ENCODE peak calls at places on chromosome 6, in six cellular contexts. U is right cardiac atrium, X is HCT116, R is lower lobe of right lung, V is IMR-90, B is adrenal gland. L is an unnamed sample.

GRCh38 chr6:85429346-85429745 is 20.5 kb upstream of the NT5E start:
- DNase-seq in U (no peak), X (no peak), R (no peak), V (no peak), B (no peak), L (no peak)

GRCh38 chr6:32369678-32370077 is 2.0 kb downstream of the TSBP1 start:
- DNase-seq in U (no peak), X (peak; percentile 66), R (no peak), V (peak; percentile 86), B (no peak), L (no peak)

GRCh38 chr6:93407186-93407585 is 12.2 kb downstream of the EPHA7 start:
- DNase-seq in U (no peak), X (no peak), R (no peak), V (no peak), B (no peak), L (no peak)

GRCh38 chr6:154792761-154793160 is 59.5 kb downstream of the SCAF8 start:
- DNase-seq in U (no peak), X (no peak), R (no peak), V (peak; percentile 12), B (no peak), L (no peak)

GRCh38 chr6:93567164-93567563 is 147.8 kb upstream of the EPHA7 start:
- DNase-seq in U (no peak), X (no peak), R (no peak), V (no peak), B (no peak), L (no peak)

GRCh38 chr6:135851442-135852271 is at the start of gene PDE7B:
- DNase-seq in U (peak; percentile 88), X (no peak), R (peak; percentile 84), V (peak; percentile 99), B (peak; percentile 88), L (peak; percentile 50)

GRCh38 chr6:37651991-37652390 is 45.7 kb downstream of the MDGA1 start:
- DNase-seq in U (no peak), X (no peak), R (no peak), V (no peak), B (no peak), L (no peak)

GRCh38 chr6:73714227-73714626 is 18.2 kb downstream of the CD109 start:
- DNase-seq in U (no peak), X (no peak), R (no peak), V (no peak), B (no peak), L (no peak)

GRCh38 chr6:132728616-132729015 is 14.8 kb upstream of the VNN1 start:
- DNase-seq in U (no peak), X (no peak), R (no peak), V (no peak), B (no peak), L (no peak)

GRCh38 chr6:79949235-79949634 is 1.9 kb upstream of the ELOVL4 start:
- DNase-seq in U (peak; percentile 21), X (peak; percentile 85), R (peak; percentile 49), V (peak; percentile 75), B (peak; percentile 78), L (peak; percentile 36)

GRCh38 chr6:82785206-82785605 is 280.4 kb downstream of the UBE3D start:
- DNase-seq in U (no peak), X (no peak), R (no peak), V (no peak), B (no peak), L (no peak)

GRCh38 chr6:14513726-14514125 is 396.2 kb downstream of the CD83 start:
- DNase-seq in U (no peak), X (no peak), R (no peak), V (no peak), B (no peak), L (no peak)

GRCh38 chr6:90079555-90080490 is 185.6 kb downstream of the GJA10 start:
- DNase-seq in U (no peak), X (no peak), R (no peak), V (no peak), B (no peak), L (no peak)

GRCh38 chr6:83311231-83311630 is 118.1 kb downstream of the RWDD2A start:
- DNase-seq in U (no peak), X (no peak), R (no peak), V (peak; percentile 57), B (no peak), L (no peak)

GRCh38 chr6:54698974-54699373 is 147.6 kb upstream of the FAM83B start:
- DNase-seq in U (no peak), X (no peak), R (no peak), V (no peak), B (no peak), L (no peak)

GRCh38 chr6:17013701-17014100 is 88.1 kb upstream of the STMND1 start:
- DNase-seq in U (no peak), X (no peak), R (no peak), V (peak; percentile 91), B (no peak), L (no peak)

GRCh38 chr6:90898763-90899162 is 311.9 kb upstream of the MAP3K7 start:
- DNase-seq in U (no peak), X (no peak), R (no peak), V (no peak), B (no peak), L (no peak)

GRCh38 chr6:116512155-116512559 is 718 bp downstream of the CALHM5 start:
- DNase-seq in U (no peak), X (no peak), R (no peak), V (no peak), B (no peak), L (no peak)

GRCh38 chr6:133947302-133947900 is 5.6 kb upstream of the TBPL1 start:
- DNase-seq in U (no peak), X (no peak), R (no peak), V (no peak), B (no peak), L (no peak)

GRCh38 chr6:170108890-170109587 is 181.8 kb downstream of the DLL1 start:
- DNase-seq in U (no peak), X (no peak), R (no peak), V (no peak), B (no peak), L (no peak)

GRCh38 chr6:315921-316752 is 23.9 kb downstream of the DUSP22 start:
- DNase-seq in U (no peak), X (no peak), R (no peak), V (no peak), B (no peak), L (no peak)
- H3K9me3 ChIP-seq in U (no peaks in the 10 kb centered on the region), X (no peaks in the 10 kb centered on the region), R (no peaks in the 10 kb centered on the region), V (no peaks in the 10 kb centered on the region), B (no peaks in the 10 kb centered on the region), L (no peaks in the 10 kb centered on the region)

GRCh38 chr6:5783584-5784089 is 223.1 kb downstream of the NRN1 start:
- DNase-seq in U (no peak), X (no peak), R (no peak), V (no peak), B (no peak), L (no peak)

GRCh38 chr6:5786321-5787053 is 220.2 kb downstream of the NRN1 start:
- DNase-seq in U (no peak), X (no peak), R (no peak), V (no peak), B (no peak), L (no peak)

GRCh38 chr6:5781966-5782556 is 224.7 kb downstream of the NRN1 start:
- DNase-seq in U (no peak), X (no peak), R (no peak), V (no peak), B (no peak), L (no peak)

GRCh38 chr6:5785235-5785634 is 221.5 kb downstream of the NRN1 start:
- DNase-seq in U (no peak), X (no peak), R (no peak), V (no peak), B (no peak), L (no peak)

GRCh38 chr6:5782783-5783567 is 223.8 kb downstream of the NRN1 start:
- DNase-seq in U (peak; percentile 57), X (no peak), R (no peak), V (peak; percentile 22), B (peak; percentile 71), L (no peak)
- H3K27ac ChIP-seq in U (peak overlapping the region; percentile 22), X (no peak overlapping the region), R (no peak overlapping the region), V (no peak overlapping the region), B (no peak overlapping the region), L (no peak overlapping the region)

GRCh38 chr6:130991422-130992144 is 71.5 kb downstream of the EPB41L2 start:
- DNase-seq in U (no peak), X (no peak), R (no peak), V (no peak), B (no peak), L (no peak)
- H3K9me3 ChIP-seq in U (no peaks in the 10 kb centered on the region), X (no peaks in the 10 kb centered on the region), R (no peaks in the 10 kb centered on the region), V (no peaks in the 10 kb centered on the region), B (no peaks in the 10 kb centered on the region), L (no peaks in the 10 kb centered on the region)

GRCh38 chr6:45630801-45631200 is 253.1 kb upstream of the SUPT3H start:
- DNase-seq in U (no peak), X (no peak), R (no peak), V (no peak), B (no peak), L (no peak)
- H3K27ac ChIP-seq in U (no peak overlapping the region), X (no peak overlapping the region), R (no peak overlapping the region), V (peak overlapping the region; percentile 25), B (no peak overlapping the region), L (no peak overlapping the region)

DNA sequence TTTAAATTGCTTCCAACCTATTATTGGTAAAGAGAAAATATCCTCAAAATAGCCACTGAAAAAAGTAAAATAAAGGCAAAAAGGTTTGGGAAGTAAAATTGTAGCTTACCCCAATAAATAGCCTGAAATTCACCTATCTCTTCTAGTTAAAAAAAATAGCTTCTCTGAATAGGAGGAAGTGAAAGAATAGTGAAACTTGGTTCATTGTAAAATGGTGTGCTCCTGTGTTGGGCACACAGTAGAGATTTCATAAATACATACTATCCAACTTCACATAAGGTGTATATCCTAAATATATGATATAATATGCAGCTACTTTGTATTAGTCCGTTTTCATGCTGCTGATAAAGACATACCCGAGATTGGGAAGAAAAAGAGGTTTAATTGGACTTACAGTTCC is 45.3 kb downstream of the CDK19 start:
- DNase-seq in U (no peak), X (no peak), R (no peak), V (no peak), B (no peak), L (no peak)
- H3K9me3 ChIP-seq in U (no peaks in the 10 kb centered on the region), X (peaks cover 5% of the 10 kb centered on the region), R (no peaks in the 10 kb centered on the region), V (no peaks in the 10 kb centered on the region), B (no peaks in the 10 kb centered on the region), L (no peaks in the 10 kb centered on the region)

GRCh38 chr6:7617954-7618764 is 28.2 kb downstream of the SNRNP48 start:
- DNase-seq in U (no peak), X (no peak), R (peak; percentile 70), V (peak; percentile 32), B (peak; percentile 83), L (no peak)
- H3K27ac ChIP-seq in U (no peak overlapping the region), X (no peak overlapping the region), R (no peak overlapping the region), V (no peak overlapping the region), B (peak overlapping the region; percentile 64), L (no peak overlapping the region)

DNA sequence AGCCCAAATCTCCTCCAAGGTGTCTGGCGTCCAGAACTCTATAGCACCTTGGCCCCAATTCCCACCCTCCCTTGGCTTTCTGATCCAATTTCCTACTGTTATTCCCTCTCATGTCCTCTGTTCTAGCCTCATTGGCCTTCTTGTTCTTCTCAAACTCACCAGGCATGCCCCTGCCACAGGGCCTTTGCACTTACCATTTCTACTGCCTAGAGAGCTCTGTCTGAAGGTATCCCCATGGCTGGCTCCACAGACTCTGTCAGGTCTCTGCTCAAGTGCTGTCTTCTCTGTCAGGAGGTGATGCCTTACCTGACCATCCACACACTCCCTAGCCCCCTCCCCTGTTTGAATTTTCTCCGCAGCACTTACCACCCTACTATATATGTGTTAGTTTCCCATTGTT is 5.6 kb upstream of the BMP6 start:
- DNase-seq in U (no peak), X (no peak), R (no peak), V (no peak), B (no peak), L (no peak)
- H3K9me3 ChIP-seq in U (no peaks in the 10 kb centered on the region), X (no peaks in the 10 kb centered on the region), R (peaks cover 6% of the 10 kb centered on the region), V (peaks cover 2% of the 10 kb centered on the region), B (no peaks in the 10 kb centered on the region), L (no peaks in the 10 kb centered on the region)